ENCODE peak calls at places on chromosomes 13 and 19, in eight cellular contexts. One of them, this sample, is unnamed.

GRCh38 chr13:112757759-112758086 is 67.9 kb downstream of the ATP11A start:
- DNase-seq in stimulated activated CD8-positive, alpha-beta memory T cell treated with anti-CD3 and anti-CD28 coated beads, Interleukin-7, amount 100 ng/mL, for 24 hours: no peak
- DNase-seq in heart right ventricle: no peak
- DNase-seq in mammary epithelial cell: no peak
- DNase-seq in activated naive CD8-positive, alpha-beta T cell treated with anti-CD3 and anti-CD28 coated beads, Interleukin-2, amount 50 U/mL, for 24 hours: no peak
- DNase-seq in AG04450: no peak
- DNase-seq in COR-L47: no peak
- DNase-seq in suprapubic skin: no peak
- DNase-seq in this sample: no peak

GRCh38 chr13:99656843-99657506 is 155.7 kb downstream of the TM9SF2 start:
- DNase-seq in stimulated activated CD8-positive, alpha-beta memory T cell treated with anti-CD3 and anti-CD28 coated beads, Interleukin-7, amount 100 ng/mL, for 24 hours: no peak
- DNase-seq in heart right ventricle: no peak
- DNase-seq in mammary epithelial cell: no peak
- DNase-seq in activated naive CD8-positive, alpha-beta T cell treated with anti-CD3 and anti-CD28 coated beads, Interleukin-2, amount 50 U/mL, for 24 hours: no peak
- DNase-seq in AG04450: no peak
- DNase-seq in COR-L47: no peak
- DNase-seq in suprapubic skin: no peak
- DNase-seq in this sample: no peak

GRCh38 chr13:44867825-44868224 is 121.4 kb downstream of the NUFIP1 start:
- DNase-seq in stimulated activated CD8-positive, alpha-beta memory T cell treated with anti-CD3 and anti-CD28 coated beads, Interleukin-7, amount 100 ng/mL, for 24 hours: no peak
- DNase-seq in heart right ventricle: peak
- DNase-seq in mammary epithelial cell: no peak
- DNase-seq in activated naive CD8-positive, alpha-beta T cell treated with anti-CD3 and anti-CD28 coated beads, Interleukin-2, amount 50 U/mL, for 24 hours: no peak
- DNase-seq in AG04450: no peak
- DNase-seq in COR-L47: no peak
- DNase-seq in suprapubic skin: no peak
- DNase-seq in this sample: peak

GRCh38 chr13:100533588-100534041 is 55.0 kb downstream of the GGACT start:
- DNase-seq in stimulated activated CD8-positive, alpha-beta memory T cell treated with anti-CD3 and anti-CD28 coated beads, Interleukin-7, amount 100 ng/mL, for 24 hours: no peak
- DNase-seq in heart right ventricle: no peak
- DNase-seq in mammary epithelial cell: no peak
- DNase-seq in activated naive CD8-positive, alpha-beta T cell treated with anti-CD3 and anti-CD28 coated beads, Interleukin-2, amount 50 U/mL, for 24 hours: no peak
- DNase-seq in AG04450: no peak
- DNase-seq in COR-L47: peak
- DNase-seq in suprapubic skin: peak
- DNase-seq in this sample: peak

GRCh38 chr19:1000095-1000494 is at the start of gene GRIN3B:
- DNase-seq in stimulated activated CD8-positive, alpha-beta memory T cell treated with anti-CD3 and anti-CD28 coated beads, Interleukin-7, amount 100 ng/mL, for 24 hours: no peak
- DNase-seq in heart right ventricle: peak
- DNase-seq in mammary epithelial cell: peak
- DNase-seq in activated naive CD8-positive, alpha-beta T cell treated with anti-CD3 and anti-CD28 coated beads, Interleukin-2, amount 50 U/mL, for 24 hours: peak
- DNase-seq in AG04450: no peak
- DNase-seq in COR-L47: no peak
- DNase-seq in suprapubic skin: no peak
- DNase-seq in this sample: no peak

GRCh38 chr19:35777411-35777841 is 2.1 kb downstream of the ARHGAP33 start:
- DNase-seq in stimulated activated CD8-positive, alpha-beta memory T cell treated with anti-CD3 and anti-CD28 coated beads, Interleukin-7, amount 100 ng/mL, for 24 hours: no peak
- DNase-seq in heart right ventricle: no peak
- DNase-seq in mammary epithelial cell: no peak
- DNase-seq in activated naive CD8-positive, alpha-beta T cell treated with anti-CD3 and anti-CD28 coated beads, Interleukin-2, amount 50 U/mL, for 24 hours: no peak
- DNase-seq in AG04450: no peak
- DNase-seq in COR-L47: no peak
- DNase-seq in suprapubic skin: no peak
- DNase-seq in this sample: no peak

GRCh38 chr19:44866672-44867071 is 20.6 kb downstream of the NECTIN2 start:
- DNase-seq in stimulated activated CD8-positive, alpha-beta memory T cell treated with anti-CD3 and anti-CD28 coated beads, Interleukin-7, amount 100 ng/mL, for 24 hours: no peak
- DNase-seq in heart right ventricle: no peak
- DNase-seq in mammary epithelial cell: no peak
- DNase-seq in activated naive CD8-positive, alpha-beta T cell treated with anti-CD3 and anti-CD28 coated beads, Interleukin-2, amount 50 U/mL, for 24 hours: no peak
- DNase-seq in AG04450: no peak
- DNase-seq in COR-L47: no peak
- DNase-seq in suprapubic skin: no peak
- DNase-seq in this sample: no peak

GRCh38 chr13:51520524-51520923 is 63.7 kb upstream of the WDFY2 start:
- DNase-seq in stimulated activated CD8-positive, alpha-beta memory T cell treated with anti-CD3 and anti-CD28 coated beads, Interleukin-7, amount 100 ng/mL, for 24 hours: no peak
- DNase-seq in heart right ventricle: no peak
- DNase-seq in mammary epithelial cell: peak
- DNase-seq in activated naive CD8-positive, alpha-beta T cell treated with anti-CD3 and anti-CD28 coated beads, Interleukin-2, amount 50 U/mL, for 24 hours: no peak
- DNase-seq in AG04450: peak
- DNase-seq in COR-L47: no peak
- DNase-seq in suprapubic skin: no peak
- DNase-seq in this sample: no peak

GRCh38 chr13:22082437-22083100 is 411.7 kb downstream of the FGF9 start:
- DNase-seq in stimulated activated CD8-positive, alpha-beta memory T cell treated with anti-CD3 and anti-CD28 coated beads, Interleukin-7, amount 100 ng/mL, for 24 hours: no peak
- DNase-seq in heart right ventricle: no peak
- DNase-seq in mammary epithelial cell: no peak
- DNase-seq in activated naive CD8-positive, alpha-beta T cell treated with anti-CD3 and anti-CD28 coated beads, Interleukin-2, amount 50 U/mL, for 24 hours: no peak
- DNase-seq in AG04450: no peak
- DNase-seq in COR-L47: no peak
- DNase-seq in suprapubic skin: no peak
- DNase-seq in this sample: no peak

GRCh38 chr19:12166596-12166995 is 3.7 kb downstream of the ZNF136 start:
- DNase-seq in stimulated activated CD8-positive, alpha-beta memory T cell treated with anti-CD3 and anti-CD28 coated beads, Interleukin-7, amount 100 ng/mL, for 24 hours: no peak
- DNase-seq in heart right ventricle: no peak
- DNase-seq in mammary epithelial cell: no peak
- DNase-seq in activated naive CD8-positive, alpha-beta T cell treated with anti-CD3 and anti-CD28 coated beads, Interleukin-2, amount 50 U/mL, for 24 hours: no peak
- DNase-seq in AG04450: no peak
- DNase-seq in COR-L47: no peak
- DNase-seq in suprapubic skin: no peak
- DNase-seq in this sample: no peak

GRCh38 chr19:21398851-21399250 is 1.9 kb downstream of the ZNF493 start:
- DNase-seq in stimulated activated CD8-positive, alpha-beta memory T cell treated with anti-CD3 and anti-CD28 coated beads, Interleukin-7, amount 100 ng/mL, for 24 hours: no peak
- DNase-seq in heart right ventricle: no peak
- DNase-seq in mammary epithelial cell: peak
- DNase-seq in activated naive CD8-positive, alpha-beta T cell treated with anti-CD3 and anti-CD28 coated beads, Interleukin-2, amount 50 U/mL, for 24 hours: no peak
- DNase-seq in AG04450: no peak
- DNase-seq in COR-L47: no peak
- DNase-seq in suprapubic skin: no peak
- DNase-seq in this sample: no peak

GRCh38 chr19:36973844-36974195 is 57.7 kb downstream of the ZNF568 start:
- DNase-seq in stimulated activated CD8-positive, alpha-beta memory T cell treated with anti-CD3 and anti-CD28 coated beads, Interleukin-7, amount 100 ng/mL, for 24 hours: no peak
- DNase-seq in heart right ventricle: no peak
- DNase-seq in mammary epithelial cell: no peak
- DNase-seq in activated naive CD8-positive, alpha-beta T cell treated with anti-CD3 and anti-CD28 coated beads, Interleukin-2, amount 50 U/mL, for 24 hours: no peak
- DNase-seq in AG04450: no peak
- DNase-seq in COR-L47: no peak
- DNase-seq in suprapubic skin: no peak
- DNase-seq in this sample: no peak

This sample was measured in coronary artery.